ENCODE peak calls at places on chromosomes 16 and 17, in ten cellular contexts. G is GM23248; I is naive thymus-derived CD8-positive, alpha-beta T cell; S is tibial nerve; H is activated T-helper 1 cell treated with Interleukin-2 at 50 U/mL for 16 hours; W is ACHN; X is lower lobe of right lung; F is T-helper 1 cell; V is GM10248; U is GM12892. C is an unnamed sample.
A peak's percentile ranks its signal among the peaks of the same experiment; 100 is the strongest.

GRCh38 chr17:83041305-83041704 is 38.1 kb upstream of the METRNL start:
- DNase-seq in X (no peak), W (peak; percentile 32), U (no peak), V (no peak), G (peak; percentile 23), F (no peak), S (no peak), H (no peak), I (no peak), C (no peak)

GRCh38 chr16:9647981-9648701 is 534.1 kb downstream of the GRIN2A start:
- DNase-seq in U (no peak), S (peak; percentile 12), X (no peak), I (no peak), F (no peak), H (no peak), W (peak; percentile 55), G (peak; percentile 50), V (peak; percentile 20), C (no peak)

GRCh38 chr17:36182176-36183000 is 6.0 kb upstream of the TBC1D3B start:
- DNase-seq in W (no peak), I (no peak), F (no peak), U (no peak), X (no peak), G (peak; percentile 67), S (no peak), H (no peak), V (no peak), C (no peak)

GRCh38 chr17:12113156-12113555 is 92.5 kb downstream of the MAP2K4 start:
- DNase-seq in U (no peak), G (no peak), F (no peak), H (no peak), X (no peak), S (no peak), V (no peak), W (no peak), I (no peak), C (no peak)

GRCh38 chr17:76700627-76701470 is 9.9 kb downstream of the MXRA7 start:
- DNase-seq in G (peak; percentile 95), U (no peak), V (no peak), S (peak; percentile 54), X (no peak), W (peak; percentile 82), I (no peak), F (no peak), H (no peak), C (no peak)

GRCh38 chr17:36117505-36118382 is 14.1 kb downstream of the CCL4 start:
- DNase-seq in I (no peak), H (no peak), X (no peak), G (no peak), V (peak; percentile 41), S (no peak), U (no peak), W (no peak), F (no peak), C (no peak)

GRCh38 chr16:15765880-15766279 is 90.9 kb downstream of the MYH11 start:
- DNase-seq in H (no peak), S (peak; percentile 27), X (no peak), U (peak; percentile 41), G (peak; percentile 61), W (peak; percentile 39), F (peak; percentile 44), V (peak; percentile 80), I (peak; percentile 34), C (no peak)

GRCh38 chr17:82146663-82147654 is 48.9 kb upstream of the FASN start:
- DNase-seq in S (no peak), W (no peak), U (no peak), I (no peak), H (no peak), V (no peak), X (no peak), F (no peak), G (no peak), C (no peak)

GRCh38 chr16:50318796-50319578 is 49.8 kb downstream of the BRD7 start:
- DNase-seq in H (no peak), U (no peak), X (no peak), W (no peak), G (no peak), I (peak; percentile 31), F (no peak), S (no peak), V (no peak), C (no peak)

GRCh38 chr17:76371656-76372628 is 12.5 kb upstream of the SPHK1 start:
- DNase-seq in X (no peak), I (no peak), W (no peak), U (no peak), H (no peak), V (no peak), G (peak; percentile 98), S (no peak), F (no peak), C (no peak)

GRCh38 chr17:38967290-38967738 is at the start of gene FBXO47:
- DNase-seq in V (peak; percentile 57), X (peak; percentile 97), U (no peak), F (peak; percentile 83), I (peak; percentile 83), H (peak; percentile 62), S (peak; percentile 93), G (peak; percentile 98), W (peak; percentile 91), C (peak; percentile 89)

GRCh38 chr17:77228224-77229215 is 87.8 kb downstream of the SEC14L1 start:
- DNase-seq in F (no peak), I (no peak), X (peak; percentile 45), S (no peak), G (no peak), H (no peak), W (no peak), U (no peak), V (no peak), C (no peak)

GRCh38 chr16:54934536-54935410 is 4.1 kb downstream of the IRX5 start:
- DNase-seq in G (peak; percentile 72), I (no peak), V (no peak), X (peak; percentile 63), U (no peak), H (no peak), F (no peak), S (no peak), W (no peak), C (no peak)